ENCODE peak calls at places on chromosomes 5 and 9, in five cellular contexts. I, N, D, Q and X are unnamed samples.

GRCh38 chr5:167947312-167947711 is 344.1 kb upstream of the WWC1 start:
- DNase-seq in I (no peak), Q (no peak), N (no peak), D (no peak), X (no peak)

GRCh38 chr9:131197160-131197911 is 72.0 kb downstream of the NUP214 start:
- DNase-seq in Q (no peak), I (no peak), D (no peak), N (no peak), X (no peak)

GRCh38 chr9:94952553-94953373 is 226.3 kb downstream of the AOPEP start:
- DNase-seq in I (no peak), Q (no peak), N (no peak), D (no peak), X (no peak)

GRCh38 chr5:176743136-176743827 is 67.1 kb upstream of the UNC5A start:
- DNase-seq in Q (no peak), D (no peak), N (peak; percentile 64), I (no peak), X (peak; percentile 78)

GRCh38 chr9:122261469-122261881 is 3.2 kb downstream of the RBM18 start:
- DNase-seq in D (peak; percentile 91), I (peak; percentile 84), Q (peak; percentile 15), N (no peak), X (no peak)

GRCh38 chr5:6818594-6819512 is 105.6 kb downstream of the TENT4A start:
- DNase-seq in Q (no peak), I (no peak), N (no peak), D (no peak), X (no peak)

GRCh38 chr9:111237447-111237846 is 92.6 kb downstream of the OR2K2 start:
- DNase-seq in I (no peak), D (no peak), N (no peak), Q (no peak), X (no peak)

GRCh38 chr5:141465351-141465750 is 10.4 kb upstream of the PCDHGC3 start:
- DNase-seq in D (no peak), I (no peak), N (no peak), Q (no peak), X (no peak)

GRCh38 chr9:127154003-127154389 is 31.6 kb upstream of the ANGPTL2 start:
- DNase-seq in Q (no peak), D (peak; percentile 20), I (peak; percentile 61), N (no peak), X (peak; percentile 86)

GRCh38 chr9:127898433-127899199 is 787 bp downstream of the ST6GALNAC6 start:
- DNase-seq in Q (no peak), I (peak; percentile 85), N (no peak), D (no peak), X (no peak)

GRCh38 chr9:3880851-3881250 is 355.1 kb upstream of the RFX3 start:
- DNase-seq in D (no peak), Q (no peak), I (no peak), N (no peak), X (no peak)

GRCh38 chr9:19788614-19789271 is at the start of gene SLC24A2:
- DNase-seq in I (no peak), D (no peak), N (peak; percentile 59), Q (no peak), X (no peak)

GRCh38 chr9:129176786-129177442 is 1.1 kb downstream of the IER5L start:
- DNase-seq in I (peak; percentile 77), N (peak; percentile 30), Q (no peak), D (no peak), X (no peak)

GRCh38 chr9:135821116-135821515 is 86.2 kb downstream of the CAMSAP1 start:
- DNase-seq in D (peak; percentile 20), Q (no peak), N (no peak), I (no peak), X (peak; percentile 83)

GRCh38 chr5:59905217-59905616 is 11.7 kb upstream of the PDE4D start:
- DNase-seq in N (no peak), D (no peak), I (no peak), Q (no peak), X (no peak)

GRCh38 chr9:99474186-99474585 is 252.1 kb downstream of the SEC61B start:
- DNase-seq in N (no peak), I (no peak), D (no peak), Q (no peak), X (no peak)